ENCODE peak calls at places on chromosomes 7 and 10, in six cellular contexts. Z, F, Q, A, M and W are unnamed samples. For H3K36me3, the result is how much of the 10 kb centered on the place peaks cover.

GRCh38 chr7:920351-921070 is 34.0 kb downstream of the ADAP1 start:
- DNase-seq in Q (no peak), A (no peak), M (peak), F (no peak), Z (no peak), W (no peak)

GRCh38 chr10:50503661-50504320 is 120.0 kb downstream of the SGMS1 start:
- DNase-seq in F (no peak), A (no peak), M (no peak), Z (no peak), Q (no peak), W (no peak)

GRCh38 chr7:41222704-41223103 is 480.2 kb downstream of the INHBA start:
- DNase-seq in F (peak), Z (no peak), A (no peak), Q (peak), M (no peak), W (no peak)

GRCh38 chr10:13624630-13625029 is 37.9 kb downstream of the PRPF18 start:
- DNase-seq in Q (no peak), F (no peak), A (no peak), M (no peak), Z (no peak), W (no peak)

GRCh38 chr10:127735156-127735555 is 1.8 kb upstream of the FOXI2 start:
- DNase-seq in A (no peak), Q (no peak), M (no peak), F (no peak), Z (no peak), W (no peak)

GRCh38 chr10:33005322-33006282 is 47.6 kb upstream of the ITGB1 start:
- DNase-seq in F (peak), Z (peak), M (peak), A (peak), Q (peak), W (peak)

GRCh38 chr7:44224216-44224950 is 23.6 kb downstream of the YKT6 start:
- DNase-seq in M (no peak), Z (no peak), Q (no peak), A (no peak), F (no peak), W (no peak)

GRCh38 chr10:114650831-114651230 is 7.2 kb downstream of the ABLIM1 start:
- DNase-seq in M (no peak), A (no peak), F (no peak), Z (no peak), Q (no peak), W (no peak)

GRCh38 chr7:154874409-154875113 is 128.4 kb downstream of the PAXIP1 start:
- DNase-seq in Q (no peak), F (no peak), M (no peak), Z (no peak), A (no peak), W (no peak)

GRCh38 chr7:28069788-28070187 is 110.8 kb downstream of the JAZF1 start:
- DNase-seq in Q (peak), M (peak), Z (no peak), F (peak), A (no peak), W (no peak)

GRCh38 chr7:117572826-117573620 is 93.2 kb downstream of the CFTR start:
- DNase-seq in Q (no peak), A (no peak), F (no peak), M (no peak), Z (no peak), W (no peak)

GRCh38 chr7:151172273-151173141 is 5.0 kb upstream of the GBX1 start:
- DNase-seq in F (peak), M (peak), Z (peak), A (peak), Q (peak), W (peak)

GRCh38 chr10:99296605-99297004 is 32.6 kb upstream of the CNNM1 start:
- DNase-seq in F (no peak), Z (no peak), Q (no peak), A (no peak), M (no peak), W (no peak)

GRCh38 chr10:17238445-17239275 is 10.6 kb downstream of the VIM start:
- DNase-seq in Z (no peak), F (peak), M (no peak), A (no peak), Q (peak), W (no peak)

GRCh38 chr7:73708961-73709360 is 10.5 kb downstream of the STX1A start:
- DNase-seq in Z (no peak), M (no peak), Q (no peak), A (no peak), F (no peak), W (no peak)

GRCh38 chr10:10699427-10699826 is 318.2 kb upstream of the CELF2 start:
- DNase-seq in Z (no peak), F (no peak), M (no peak), A (no peak), Q (no peak), W (no peak)

GRCh38 chr7:106968160-106968559 is 76.3 kb upstream of the PRKAR2B start:
- DNase-seq in A (no peak), Z (no peak), F (no peak), M (no peak), Q (no peak), W (no peak)

GRCh38 chr10:32957341-32958084 is 517 bp downstream of the ITGB1 start:
- DNase-seq in A (peak), F (no peak), M (peak), Q (peak), Z (no peak), W (peak)

GRCh38 chr7:131503639-131504038 is 52.8 kb downstream of the PODXL start:
- DNase-seq in M (no peak), A (no peak), F (no peak), Z (no peak), Q (no peak), W (no peak)
- H3K36me3 ChIP-seq in M (under half), A (under half), F (under half), Z (under half), Q (under half), W (under half)

DNA sequence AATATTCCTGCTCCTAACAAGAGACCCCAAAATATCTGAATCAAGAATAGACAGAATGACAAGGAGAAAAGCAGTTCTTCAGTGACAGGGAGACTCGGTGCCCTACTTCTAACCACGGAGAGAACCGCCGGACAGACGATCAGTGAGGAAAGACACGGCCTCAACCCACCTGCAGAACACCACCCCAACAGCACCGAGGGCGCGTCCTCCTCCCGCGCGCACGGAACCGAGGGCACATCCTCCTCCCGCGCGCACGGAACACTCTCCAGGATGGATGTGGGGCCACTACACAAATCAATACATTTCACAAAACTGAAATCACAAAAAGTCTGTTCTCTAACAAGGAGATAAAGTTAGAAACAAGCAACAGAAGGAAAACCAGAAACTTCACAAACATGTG is 9.7 kb upstream of the ADAM8 start:
- DNase-seq in Z (no peak), F (no peak), Q (no peak), M (no peak), A (no peak), W (no peak)
- H3K36me3 ChIP-seq in Z (half or more), F (under half), Q (under half), M (half or more), A (under half), W (half or more)

DNA sequence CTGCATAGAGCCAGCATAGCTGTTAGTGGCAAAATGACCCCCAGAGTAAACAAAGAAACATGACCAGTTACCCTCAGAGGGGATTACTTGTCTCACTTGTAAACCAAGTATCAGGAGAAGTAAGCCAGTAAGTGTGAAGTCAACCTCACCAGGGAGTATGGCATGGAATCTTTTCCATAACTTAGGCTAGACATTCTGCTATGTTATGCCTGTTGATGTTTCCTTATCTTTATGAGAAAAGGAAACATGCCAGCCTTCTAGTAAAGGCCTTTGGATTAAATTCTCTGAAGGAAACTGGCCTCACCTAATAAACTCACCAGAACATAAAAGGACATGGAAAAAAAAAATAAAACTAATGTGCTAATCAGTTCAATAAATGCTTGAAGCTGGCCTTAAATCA is 87.7 kb downstream of the SEM1 start:
- DNase-seq in Z (no peak), F (no peak), Q (no peak), A (no peak), M (no peak), W (no peak)
- H3K36me3 ChIP-seq in Z (under half), F (under half), Q (under half), A (under half), M (under half), W (under half)

DNA sequence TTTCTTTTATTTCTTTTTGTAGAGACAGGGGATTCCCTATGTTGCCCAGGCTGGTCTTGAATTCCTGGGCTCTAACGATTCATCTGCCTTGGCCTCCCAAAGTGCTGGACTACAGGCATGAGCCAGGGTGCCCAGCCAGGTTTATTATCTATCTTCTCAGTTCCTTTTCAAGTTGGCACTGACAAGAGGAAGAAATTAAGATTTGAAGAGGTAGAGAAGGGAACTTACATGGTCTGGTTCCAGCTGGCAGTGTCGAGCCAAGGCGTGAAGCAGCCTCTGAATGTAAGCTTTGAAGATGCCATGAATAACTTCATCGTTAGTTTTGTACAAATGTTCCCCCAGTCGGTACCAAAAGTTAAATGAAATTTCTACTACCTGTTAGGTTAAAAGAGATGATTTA is 57.8 kb downstream of the TNPO3 start:
- DNase-seq in F (peak), A (no peak), M (no peak), Q (no peak), Z (no peak), W (no peak)
- H3K36me3 ChIP-seq in F (under half), A (under half), M (half or more), Q (half or more), Z (half or more), W (under half)

GRCh38 chr7:65001291-65001814 is 5.1 kb downstream of the ERV3-1 start:
- DNase-seq in F (peak), Q (peak), M (no peak), Z (no peak), A (no peak), W (no peak)
- H3K36me3 ChIP-seq in F (under half), Q (under half), M (under half), Z (under half), A (under half), W (under half)

DNA sequence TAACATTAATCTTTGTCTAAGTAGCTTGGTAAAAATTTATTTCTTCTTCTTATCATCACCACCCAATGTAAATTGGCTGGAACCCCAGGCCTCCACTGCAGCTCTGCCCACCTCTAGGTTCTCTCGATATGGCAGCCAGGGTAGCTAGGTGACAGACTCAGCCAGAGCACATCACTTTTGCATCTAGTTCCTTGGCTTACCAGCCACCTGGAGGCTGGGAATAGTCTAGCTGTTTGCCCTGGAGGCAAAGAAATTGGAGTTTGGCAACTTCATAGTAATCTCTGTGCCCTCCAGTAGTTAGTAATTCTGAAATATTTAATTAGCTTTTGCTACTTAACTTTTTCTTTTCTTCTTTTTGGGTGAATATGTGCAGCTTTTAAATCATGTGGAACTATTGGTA is 9.4 kb downstream of the IFRD1 start:
- DNase-seq in M (no peak), F (no peak), A (no peak), Z (no peak), Q (no peak), W (no peak)
- H3K36me3 ChIP-seq in M (half or more), F (under half), A (under half), Z (half or more), Q (half or more), W (half or more)

DNA sequence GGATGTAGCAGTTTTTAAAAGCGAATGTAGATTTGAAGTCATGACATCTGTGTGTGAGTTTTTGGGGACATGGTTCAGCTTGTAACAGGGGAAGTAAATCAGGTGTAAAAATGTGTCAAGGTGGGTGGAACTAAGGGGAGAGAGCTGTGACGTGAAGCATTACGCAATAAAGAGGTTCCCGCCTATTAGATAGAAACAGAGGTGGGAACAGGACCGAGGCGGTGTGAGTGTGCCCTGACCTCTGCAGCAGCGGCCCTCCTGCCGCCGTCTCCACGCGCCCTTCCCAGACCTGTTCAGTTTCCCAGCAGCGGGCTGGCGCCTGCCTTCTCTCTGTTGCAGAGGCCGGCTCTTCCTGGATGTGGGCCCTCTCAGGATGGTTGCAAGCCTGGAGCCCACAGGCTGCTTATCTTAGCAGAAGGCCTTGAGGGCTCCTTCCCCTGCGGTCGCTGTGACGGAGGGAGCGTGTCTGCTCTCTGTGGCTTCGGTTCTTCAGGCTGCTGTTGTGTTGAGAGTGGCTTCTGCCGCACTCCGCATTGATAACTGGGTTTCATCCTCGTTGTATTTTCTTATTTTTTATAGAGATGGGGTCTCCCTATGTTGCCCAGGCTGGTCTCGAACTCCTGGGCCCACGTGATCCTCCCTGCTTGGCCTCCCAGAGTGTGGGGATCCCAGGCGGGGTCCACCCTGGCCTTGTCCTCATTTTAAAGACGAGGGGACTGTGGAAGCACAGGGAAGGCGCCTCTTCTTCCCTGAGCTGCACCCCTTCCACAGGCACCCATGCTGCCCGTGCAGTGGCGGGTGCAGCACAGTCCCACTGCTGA is 65.0 kb downstream of the DNAJB6 start:
- DNase-seq in Z (no peak), F (no peak), Q (no peak), M (peak), A (no peak), W (no peak)
- H3K36me3 ChIP-seq in Z (under half), F (under half), Q (under half), M (half or more), A (under half), W (half or more)

GRCh38 chr10:97732052-97732359 is 4.9 kb upstream of the ZFYVE27 start:
- DNase-seq in Q (no peak), Z (no peak), F (no peak), A (no peak), M (no peak), W (no peak)
- H3K36me3 ChIP-seq in Q (under half), Z (under half), F (under half), A (under half), M (under half), W (under half)

GRCh38 chr10:35751347-35751746 is 109.3 kb upstream of the FZD8 start:
- DNase-seq in A (no peak), Z (no peak), F (no peak), Q (no peak), M (no peak), W (peak)
- H3K36me3 ChIP-seq in A (under half), Z (under half), F (under half), Q (under half), M (under half), W (under half)

DNA sequence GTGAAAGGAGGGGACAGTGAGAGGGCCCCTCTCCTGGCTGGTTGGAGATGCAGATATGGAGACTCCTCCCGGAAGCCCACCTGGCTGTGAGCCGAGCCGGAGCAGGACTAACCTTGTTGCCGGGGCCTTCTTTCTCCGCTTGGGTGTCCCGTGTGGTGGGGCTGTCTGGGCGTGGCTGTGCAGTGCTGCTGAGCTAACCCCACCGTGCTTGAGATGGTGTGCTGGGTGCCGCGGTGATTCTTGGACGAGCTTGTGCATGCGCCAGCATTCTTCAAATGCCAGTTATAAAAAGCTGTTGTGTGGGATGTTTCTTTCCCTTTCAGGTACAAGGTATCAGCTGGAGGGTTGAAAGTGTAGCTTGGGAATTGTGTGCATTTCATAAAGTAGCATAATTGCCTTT is 48.8 kb downstream of the DAGLB start:
- DNase-seq in Q (no peak), F (peak), A (no peak), M (no peak), Z (no peak), W (no peak)
- H3K36me3 ChIP-seq in Q (under half), F (under half), A (under half), M (under half), Z (half or more), W (half or more)